ENCODE peak calls at places on chromosomes 11 and 22, in nine cellular contexts. K, H, T, D, V, G, M, O and N are unnamed samples.

GRCh38 chr11:111737877-111738205 is 28.3 kb downstream of the PPP2R1B start:
- DNase-seq in V (no peak), O (no peak), D (no peak), T (peak), K (no peak), M (no peak), G (no peak), H (no peak), N (no peak)

GRCh38 chr22:50551160-50551752 is 5.6 kb downstream of the KLHDC7B start:
- DNase-seq in T (no peak), D (no peak), G (no peak), K (no peak), M (no peak), O (no peak), H (no peak), V (no peak), N (no peak)

GRCh38 chr22:21726650-21727049 is 8.9 kb downstream of the YPEL1 start:
- DNase-seq in M (peak), H (peak), D (no peak), O (no peak), K (no peak), V (no peak), T (peak), G (no peak), N (peak)

GRCh38 chr11:123057604-123058305 is 4.2 kb downstream of the HSPA8 start:
- DNase-seq in G (no peak), D (no peak), T (no peak), V (no peak), H (no peak), M (no peak), K (no peak), O (no peak), N (no peak)

GRCh38 chr11:74043450-74043849 is 34.6 kb upstream of the UCP3 start:
- DNase-seq in D (no peak), M (no peak), G (no peak), T (no peak), V (no peak), O (no peak), K (no peak), H (no peak), N (no peak)

GRCh38 chr11:96242191-96242845 is 100.7 kb downstream of the MAML2 start:
- DNase-seq in D (no peak), G (no peak), K (no peak), O (no peak), V (no peak), T (peak), M (no peak), H (no peak), N (no peak)

GRCh38 chr22:19604711-19605268 is 80.6 kb upstream of the CLDN5 start:
- DNase-seq in T (no peak), D (no peak), V (no peak), H (no peak), K (no peak), G (no peak), M (no peak), O (no peak), N (no peak)

GRCh38 chr11:57551941-57552340 is 14.5 kb downstream of the SMTNL1 start:
- DNase-seq in M (no peak), O (no peak), G (no peak), K (no peak), H (no peak), V (no peak), D (no peak), T (no peak), N (no peak)

GRCh38 chr11:121372671-121373429 is 79.3 kb upstream of the SORL1 start:
- DNase-seq in T (no peak), H (peak), M (peak), D (no peak), O (no peak), V (no peak), G (no peak), K (no peak), N (no peak)

GRCh38 chr11:72743321-72744221 is 8.6 kb downstream of the ARAP1 start:
- DNase-seq in K (peak), D (no peak), H (peak), O (no peak), V (no peak), T (no peak), G (no peak), M (no peak), N (no peak)

GRCh38 chr22:37121887-37122591 is 12.5 kb upstream of the TMPRSS6 start:
- DNase-seq in G (no peak), O (peak), M (no peak), K (no peak), H (peak), V (no peak), D (no peak), T (peak), N (peak)

GRCh38 chr22:22013559-22014284 is 31.1 kb upstream of the TOP3B start:
- DNase-seq in H (no peak), M (no peak), K (no peak), O (no peak), G (no peak), V (no peak), D (no peak), T (no peak), N (no peak)

GRCh38 chr11:44133335-44133946 is 38.0 kb downstream of the EXT2 start:
- DNase-seq in O (no peak), K (no peak), T (peak), V (peak), D (no peak), G (no peak), M (no peak), H (peak), N (no peak)

GRCh38 chr11:19428206-19429001 is 187.7 kb upstream of the E2F8 start:
- DNase-seq in H (no peak), O (no peak), K (no peak), M (no peak), G (no peak), D (no peak), V (no peak), T (no peak), N (no peak)

GRCh38 chr11:120773501-120774031 is 250.3 kb upstream of the TBCEL start:
- DNase-seq in D (peak), K (no peak), O (no peak), V (no peak), G (no peak), H (peak), T (peak), M (no peak), N (no peak)

GRCh38 chr22:34914871-34915270 is 151.1 kb upstream of the ISX start:
- DNase-seq in V (no peak), O (no peak), M (no peak), G (no peak), D (no peak), T (no peak), H (no peak), K (no peak), N (no peak)

GRCh38 chr11:34438529-34439507 is at the start of gene CAT:
- DNase-seq in H (peak), K (peak), M (peak), D (peak), O (peak), V (peak), G (peak), T (peak), N (peak)

GRCh38 chr22:32355760-32356159 is 1.9 kb upstream of the RFPL3 start:
- DNase-seq in T (no peak), G (no peak), M (peak), V (peak), O (no peak), K (no peak), D (no peak), H (no peak), N (no peak)

GRCh38 chr22:37032535-37033460 is 13.3 kb downstream of the MPST start:
- DNase-seq in V (peak), D (peak), G (no peak), K (peak), H (no peak), O (peak), T (peak), M (no peak), N (no peak)

GRCh38 chr11:34318111-34319037 is 39.4 kb downstream of the ABTB2 start:
- DNase-seq in K (no peak), T (peak), D (peak), H (no peak), V (no peak), O (no peak), M (no peak), G (no peak), N (no peak)

GRCh38 chr22:19271856-19272535 is 19.5 kb downstream of the CLTCL1 start:
- DNase-seq in T (no peak), O (no peak), V (no peak), K (no peak), G (no peak), M (no peak), D (no peak), H (no peak), N (no peak)

GRCh38 chr22:40805699-40806203 is 13.4 kb downstream of the SLC25A17 start:
- DNase-seq in H (no peak), O (no peak), D (no peak), M (no peak), G (no peak), T (no peak), K (no peak), V (no peak), N (no peak)

GRCh38 chr11:73469401-73469800 is 93.2 kb downstream of the RELT start:
- DNase-seq in M (no peak), O (no peak), V (no peak), K (no peak), T (peak), H (no peak), D (no peak), G (no peak), N (no peak)

GRCh38 chr11:91178366-91178765 is 955.5 kb upstream of the CHORDC1 start:
- DNase-seq in K (no peak), H (no peak), D (no peak), M (no peak), V (no peak), G (no peak), T (peak), O (no peak), N (no peak)

GRCh38 chr11:1548221-1549070 is 23.6 kb downstream of the DUSP8 start:
- DNase-seq in O (peak), D (peak), M (peak), T (peak), H (no peak), G (no peak), K (peak), V (peak), N (no peak)

GRCh38 chr11:66467034-66467659 is 442 bp downstream of the PELI3 start:
- DNase-seq in D (no peak), G (peak), M (peak), H (peak), K (peak), T (peak), O (peak), V (peak), N (no peak)
- TF ChIP-seq CTCF in D (peak), G (peak), M (no peak), H (peak), K (peak), T (no peak), O (peak), V (peak), N (peak)

GRCh38 chr11:60786811-60787567 is 1.9 kb downstream of the MS4A10 start:
- DNase-seq in M (no peak), V (no peak), H (no peak), O (peak), G (no peak), K (peak), T (peak), D (no peak), N (no peak)

GRCh38 chr11:60788401-60789110 is 3.4 kb downstream of the MS4A10 start:
- DNase-seq in K (peak), G (no peak), V (no peak), D (no peak), H (no peak), M (no peak), O (no peak), T (peak), N (no peak)

GRCh38 chr11:60783911-60784310 is 1.2 kb upstream of the MS4A10 start:
- DNase-seq in D (no peak), K (peak), O (no peak), V (no peak), G (no peak), M (no peak), T (no peak), H (no peak), N (no peak)

GRCh38 chr11:60785136-60785535 is at the start of gene MS4A10:
- DNase-seq in V (no peak), H (no peak), K (peak), O (no peak), D (no peak), T (no peak), M (no peak), G (no peak), N (no peak)

GRCh38 chr11:60785806-60786361 is 751 bp downstream of the MS4A10 start:
- DNase-seq in H (no peak), T (peak), D (no peak), K (peak), O (no peak), V (no peak), G (no peak), M (no peak), N (no peak)
- TF ChIP-seq CTCF in H (no peak), T (no peak), D (no peak), K (no peak), O (no peak), V (no peak), G (no peak), M (no peak), N (no peak)

DNA sequence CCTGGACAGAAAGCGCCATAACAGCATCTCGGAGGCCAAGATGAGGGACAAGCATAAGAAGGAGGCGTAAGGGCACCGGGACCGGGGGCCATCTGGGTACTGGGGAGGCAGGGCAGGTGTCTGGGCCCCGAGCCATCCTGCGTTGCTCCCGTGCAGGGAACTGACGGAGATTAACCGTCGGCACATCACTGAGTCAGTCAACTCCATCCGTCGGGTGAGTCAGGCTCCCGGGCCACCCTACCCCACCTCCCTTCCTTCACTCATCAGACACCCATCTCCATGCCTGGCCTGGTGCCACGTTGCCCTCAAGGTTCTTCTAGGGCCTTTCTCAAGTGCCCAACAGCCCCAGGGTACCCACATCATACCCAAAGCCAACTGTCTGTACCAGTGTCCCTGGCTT is 15.0 kb downstream of the PLCB3 start:
- DNase-seq in M (no peak), T (peak), G (no peak), K (no peak), O (no peak), H (no peak), V (no peak), D (no peak), N (no peak)
- TF ChIP-seq CTCF in M (no peak), T (no peak), G (no peak), K (no peak), O (no peak), H (no peak), V (no peak), D (no peak), N (no peak)

GRCh38 chr22:44523981-44524759 is 26.1 kb upstream of the RTL6 start:
- DNase-seq in T (peak), K (no peak), G (no peak), D (peak), M (no peak), O (peak), H (no peak), V (no peak), N (no peak)
- TF ChIP-seq CTCF in T (no peak), K (no peak), G (no peak), D (no peak), M (no peak), O (no peak), H (no peak), V (no peak), N (no peak)

DNA sequence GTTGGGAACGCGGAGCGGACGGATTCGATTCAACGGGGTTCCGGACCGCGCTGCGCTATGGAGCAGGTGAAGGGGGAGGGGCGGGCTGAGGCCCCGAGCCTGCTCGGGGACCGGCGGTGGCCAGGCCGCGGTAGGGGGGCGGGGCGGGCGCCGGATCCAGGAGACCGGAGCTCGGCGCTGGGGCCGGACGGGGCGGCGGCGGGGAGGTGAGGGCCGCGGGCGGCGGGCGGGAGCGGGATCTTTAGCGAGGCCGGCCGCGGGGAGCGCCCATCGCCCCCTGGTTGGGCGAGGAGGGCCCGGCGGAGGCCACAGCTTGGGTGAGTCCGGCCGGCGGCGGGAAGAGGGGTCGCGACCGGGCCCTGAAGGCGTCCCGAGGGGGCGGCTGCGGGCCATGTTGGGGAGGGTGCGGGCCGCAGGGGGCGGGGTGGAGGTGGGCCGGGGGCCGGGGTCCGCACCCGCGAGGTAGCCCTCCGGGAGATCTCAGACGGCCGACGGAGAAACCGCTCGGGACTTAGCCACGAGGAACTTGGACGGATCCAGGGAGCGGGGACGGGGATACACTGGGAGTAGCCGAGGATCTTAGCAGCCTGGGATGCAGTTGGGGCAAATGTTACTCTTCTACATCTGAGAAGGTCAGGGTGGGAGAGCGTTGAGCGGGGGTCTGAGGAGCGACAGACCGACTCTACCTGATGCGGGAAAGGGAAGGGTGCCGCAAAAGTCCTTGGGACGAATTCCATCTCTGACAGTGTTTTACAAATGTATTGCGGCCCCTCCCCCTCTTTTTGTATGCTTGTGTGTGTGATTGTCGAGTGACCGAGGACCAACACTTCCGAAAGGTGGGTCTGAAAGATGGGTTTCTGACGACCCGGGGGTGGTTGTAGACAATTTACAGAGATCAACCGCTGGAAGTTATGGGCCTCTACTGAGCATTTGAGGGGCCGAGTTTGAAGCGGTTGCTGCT is 514 bp downstream of the STIP1 start:
- DNase-seq in M (no peak), K (no peak), T (no peak), D (no peak), G (no peak), O (no peak), V (no peak), H (peak), N (no peak)
- TF ChIP-seq CTCF in M (no peak), K (no peak), T (no peak), D (no peak), G (no peak), O (peak), V (no peak), H (no peak), N (no peak)